ENCODE peak calls at places on chromosomes 13 and 19, in ten cellular contexts. C is T-helper 9 cell, D is GM04503, I is ELR, Z is AG08396, K is colonic mucosa, R is breast epithelium, H is tibial nerve, M is GOT3, V is prostate gland. E is an unnamed sample.

GRCh38 chr19:3606174-3606689 is 443 bp downstream of the TBXA2R start:
- DNase-seq in R (peak; percentile 51), H (no peak), M (no peak), C (no peak), K (peak; percentile 79), I (peak; percentile 45), V (peak; percentile 47), D (no peak), Z (peak; percentile 66), E (peak; percentile 46)

GRCh38 chr13:85651440-85651839 is 147.8 kb downstream of the SLITRK6 start:
- DNase-seq in M (no peak), K (no peak), I (peak; percentile 19), V (no peak), Z (no peak), H (no peak), R (no peak), D (no peak), C (no peak), E (peak; percentile 55)

GRCh38 chr13:27851049-27851448 is 58.8 kb downstream of the GSX1 start:
- DNase-seq in R (no peak), K (no peak), M (no peak), D (no peak), H (no peak), C (no peak), V (no peak), Z (no peak), I (no peak), E (no peak)

GRCh38 chr19:30783212-30783611 is 411.0 kb downstream of the ZNF536 start:
- DNase-seq in V (no peak), H (no peak), K (no peak), D (no peak), Z (no peak), M (no peak), R (no peak), I (no peak), C (no peak), E (no peak)

GRCh38 chr19:58350871-58351557 is 2.3 kb downstream of the A1BG start:
- DNase-seq in D (no peak), R (no peak), K (no peak), V (no peak), I (no peak), C (no peak), Z (no peak), H (no peak), M (no peak), E (no peak)

GRCh38 chr19:7417671-7418324 is 69.1 kb downstream of the ARHGEF18 start:
- DNase-seq in D (no peak), M (no peak), V (no peak), H (no peak), K (no peak), C (no peak), Z (peak; percentile 64), R (no peak), I (no peak), E (no peak)

GRCh38 chr19:15264061-15264932 is 32.0 kb upstream of the EPHX3 start:
- DNase-seq in I (peak; percentile 79), H (peak; percentile 57), K (peak; percentile 77), R (peak; percentile 59), Z (peak; percentile 65), C (peak; percentile 72), M (no peak), D (no peak), V (peak; percentile 61), E (peak; percentile 70)

GRCh38 chr13:20191311-20191901 is 1.3 kb downstream of the GJB2 start:
- DNase-seq in C (no peak), H (no peak), I (no peak), V (no peak), Z (no peak), R (no peak), M (no peak), D (no peak), K (peak; percentile 86), E (no peak)

GRCh38 chr19:30228113-30228725 is 144.0 kb upstream of the ZNF536 start:
- DNase-seq in Z (peak; percentile 42), V (no peak), D (no peak), H (no peak), M (no peak), I (no peak), C (no peak), K (no peak), R (no peak), E (no peak)

GRCh38 chr19:14502334-14503092 is 6.6 kb upstream of the GIPC1 start:
- DNase-seq in Z (no peak), R (peak; percentile 74), C (no peak), D (no peak), K (no peak), V (no peak), M (no peak), H (no peak), I (peak; percentile 46), E (no peak)

GRCh38 chr19:6092329-6093286 is 17.7 kb downstream of the RFX2 start:
- DNase-seq in K (peak; percentile 89), R (peak; percentile 88), I (peak; percentile 91), Z (peak; percentile 85), D (peak; percentile 82), V (peak; percentile 89), M (peak; percentile 45), H (peak; percentile 58), C (no peak), E (peak; percentile 90)

GRCh38 chr13:113970810-113971470 is 2.9 kb downstream of the C13orf46 start:
- DNase-seq in H (no peak), C (no peak), K (peak; percentile 46), V (peak; percentile 96), Z (peak; percentile 53), D (no peak), M (no peak), R (peak; percentile 91), I (no peak), E (peak; percentile 85)

GRCh38 chr13:94154362-94154761 is 325.1 kb downstream of the DCT start:
- DNase-seq in I (no peak), Z (peak; percentile 20), H (peak; percentile 44), V (peak; percentile 79), C (no peak), M (no peak), R (peak; percentile 30), K (peak; percentile 24), D (peak; percentile 72), E (no peak)

GRCh38 chr13:50422181-50423148 is 407.2 kb downstream of the KCNRG start:
- DNase-seq in D (no peak), K (no peak), I (no peak), Z (no peak), V (no peak), H (no peak), M (no peak), R (no peak), C (no peak), E (no peak)

GRCh38 chr19:15091918-15092753 is 10.1 kb downstream of the OR1I1 start:
- DNase-seq in D (no peak), K (peak; percentile 48), I (peak; percentile 83), V (peak; percentile 59), C (no peak), H (no peak), M (no peak), Z (peak; percentile 36), R (no peak), E (no peak)

GRCh38 chr13:24341439-24341838 is 32.1 kb downstream of the C1QTNF9 start:
- DNase-seq in K (no peak), C (no peak), R (no peak), M (no peak), I (peak; percentile 41), Z (peak; percentile 36), D (no peak), H (no peak), V (no peak), E (no peak)

GRCh38 chr13:79522583-79522982 is 41.6 kb downstream of the NDFIP2 start:
- DNase-seq in M (no peak), V (no peak), R (no peak), D (no peak), I (peak; percentile 29), H (no peak), Z (no peak), C (no peak), K (no peak), E (no peak)

GRCh38 chr13:73481877-73482445 is 423.2 kb downstream of the KLF5 start:
- DNase-seq in I (no peak), Z (no peak), H (no peak), D (no peak), R (no peak), C (no peak), V (no peak), K (no peak), M (no peak), E (no peak)

GRCh38 chr19:52170863-52171320 is 529 bp downstream of the ZNF836 start:
- DNase-seq in C (no peak), I (no peak), R (no peak), K (peak; percentile 32), Z (peak; percentile 27), D (no peak), H (no peak), M (no peak), V (no peak), E (no peak)

GRCh38 chr19:51971624-51972023 is 15.0 kb downstream of the ZNF350 start:
- DNase-seq in C (peak; percentile 7), R (no peak), K (no peak), I (peak; percentile 7), H (no peak), M (no peak), D (no peak), V (no peak), Z (no peak), E (no peak)

GRCh38 chr13:26474286-26474685 is 83.2 kb upstream of the WASF3 start:
- DNase-seq in R (no peak), I (no peak), H (no peak), Z (no peak), C (no peak), M (no peak), D (no peak), K (no peak), V (no peak), E (no peak)

GRCh38 chr13:110797230-110797877 is 83.9 kb downstream of the ING1 start:
- DNase-seq in R (no peak), D (no peak), V (no peak), M (no peak), I (no peak), K (no peak), Z (no peak), H (no peak), C (no peak), E (no peak)

GRCh38 chr13:112117258-112117954 is 50.5 kb downstream of the SOX1 start:
- DNase-seq in V (no peak), C (no peak), I (no peak), M (no peak), Z (no peak), D (no peak), H (no peak), K (no peak), R (no peak), E (no peak)

GRCh38 chr13:28684257-28684656 is 25.3 kb downstream of the POMP start:
- DNase-seq in R (no peak), Z (no peak), I (no peak), C (no peak), H (no peak), D (no peak), V (no peak), M (no peak), K (peak; percentile 48), E (peak; percentile 65)

GRCh38 chr13:96900992-96901391 is 93.3 kb downstream of the OXGR1 start:
- DNase-seq in I (no peak), Z (no peak), R (no peak), C (no peak), M (no peak), K (no peak), H (no peak), D (no peak), V (no peak), E (no peak)

GRCh38 chr13:27334774-27335490 is 64.3 kb downstream of the RASL11A start:
- DNase-seq in V (no peak), M (no peak), I (no peak), H (no peak), Z (no peak), R (no peak), D (no peak), C (no peak), K (no peak), E (no peak)

GRCh38 chr13:109479991-109480696 is 306.2 kb downstream of the IRS2 start:
- DNase-seq in H (no peak), V (peak; percentile 27), C (no peak), I (no peak), D (peak; percentile 14), Z (no peak), M (no peak), R (no peak), K (no peak), E (no peak)

GRCh38 chr19:49347835-49348234 is 12.6 kb downstream of the CD37 start:
- DNase-seq in Z (peak; percentile 88), H (no peak), C (no peak), D (peak; percentile 61), I (peak; percentile 77), M (no peak), R (no peak), V (no peak), K (no peak), E (no peak)